ENCODE peak calls at places on chromosome 12, in ten cellular contexts. U is keratinocyte; G is PC-9; N is astrocyte; O is CD8-positive, alpha-beta memory T cell; V is CD4-positive, alpha-beta memory T cell; A is cardiac muscle cell; Y is iPS DF 6.9; P is CD8-positive, alpha-beta T cell; E is fibroblast of lung. D is an unnamed sample. For H3K27me3, H3K4me1 and H3K9me3, the result is how much of the 10 kb centered on the place peaks cover.

GRCh38 chr12:47894652-47895051 is 10.1 kb downstream of the VDR start:
- DNase-seq in U (no peak), G (no peak), N (no peak), O (no peak), V (no peak), A (no peak), Y (no peak), P (no peak), E (no peak), D (no peak)

GRCh38 chr12:114368685-114369084 is 37.3 kb downstream of the TBX5 start:
- DNase-seq in U (no peak), G (no peak), N (no peak), O (no peak), V (no peak), A (no peak), Y (no peak), P (no peak), E (no peak), D (no peak)

GRCh38 chr12:100279612-100280244 is 12.8 kb downstream of the SCYL2 start:
- DNase-seq in U (no peak), G (no peak), N (no peak), O (no peak), V (no peak), A (peak), Y (no peak), P (no peak), E (no peak), D (no peak)

GRCh38 chr12:56880416-56881035 is 53.7 kb downstream of the SDR9C7 start:
- DNase-seq in U (no peak), G (no peak), N (no peak), O (no peak), V (no peak), A (no peak), Y (no peak), P (no peak), E (no peak), D (no peak)

GRCh38 chr12:12704593-12705230 is 8.7 kb upstream of the GPR19 start:
- DNase-seq in U (peak), G (peak), N (peak), O (peak), V (peak), A (peak), Y (no peak), P (peak), E (peak), D (peak)

GRCh38 chr12:93795352-93795751 is 118.2 kb downstream of the CRADD start:
- DNase-seq in U (no peak), G (no peak), N (no peak), O (no peak), V (no peak), A (no peak), Y (no peak), P (no peak), E (no peak), D (no peak)

GRCh38 chr12:6377667-6377994 is 2.3 kb upstream of the SCNN1A start:
- DNase-seq in U (no peak), G (peak), N (no peak), O (no peak), V (no peak), A (no peak), Y (no peak), P (no peak), E (no peak), D (peak)

GRCh38 chr12:11702959-11703358 is 53.5 kb downstream of the ETV6 start:
- DNase-seq in U (no peak), G (no peak), N (no peak), O (no peak), V (no peak), A (no peak), Y (no peak), P (no peak), E (no peak), D (no peak)

GRCh38 chr12:20459920-20460319 is 91.6 kb downstream of the PDE3A start:
- DNase-seq in U (no peak), G (no peak), N (no peak), O (no peak), V (no peak), A (no peak), Y (no peak), P (no peak), E (no peak), D (no peak)

GRCh38 chr12:121026274-121027045 is 10.2 kb upstream of the C12orf43 start:
- DNase-seq in U (no peak), G (no peak), N (no peak), O (no peak), V (no peak), A (peak), Y (no peak), P (no peak), E (no peak), D (no peak)

GRCh38 chr12:1864456-1864855 is 44.1 kb downstream of the LRTM2 start:
- DNase-seq in U (no peak), G (no peak), N (no peak), O (no peak), V (no peak), A (no peak), Y (no peak), P (no peak), E (no peak), D (peak)

GRCh38 chr12:100688451-100688864 is 106.1 kb upstream of the ANO4 start:
- DNase-seq in U (no peak), G (no peak), N (no peak), O (no peak), V (no peak), A (no peak), Y (no peak), P (no peak), E (no peak), D (no peak)

GRCh38 chr12:32773686-32774085 is 18.0 kb upstream of the YARS2 start:
- DNase-seq in U (no peak), G (no peak), N (no peak), O (no peak), V (no peak), A (no peak), Y (no peak), P (no peak), E (no peak), D (no peak)

GRCh38 chr12:68750506-68750905 is 4.5 kb downstream of the SLC35E3 start:
- DNase-seq in U (no peak), G (no peak), N (no peak), O (no peak), V (no peak), A (no peak), Y (no peak), P (no peak), E (no peak), D (no peak)

GRCh38 chr12:26027401-26027800 is 68.9 kb downstream of the RASSF8 start:
- DNase-seq in U (no peak), G (no peak), N (no peak), O (no peak), V (no peak), A (no peak), Y (no peak), P (no peak), E (no peak), D (no peak)

GRCh38 chr12:113136128-113136989 is 798 bp upstream of the RASAL1 start:
- DNase-seq in U (no peak), G (no peak), N (no peak), O (peak), V (peak), A (no peak), Y (no peak), P (peak), E (no peak), D (peak)

GRCh38 chr12:45234134-45234865 is 18.4 kb downstream of the ANO6 start:
- DNase-seq in U (no peak), G (peak), N (peak), O (no peak), V (no peak), A (peak), Y (no peak), P (no peak), E (peak), D (no peak)

GRCh38 chr12:90899456-90900182 is 55.4 kb downstream of the CCER1 start:
- DNase-seq in U (no peak), G (no peak), N (peak), O (no peak), V (no peak), A (no peak), Y (no peak), P (no peak), E (peak), D (no peak)

GRCh38 chr12:59405992-59406391 is 189.8 kb upstream of the SLC16A7 start:
- DNase-seq in U (no peak), G (no peak), N (no peak), O (no peak), V (no peak), A (no peak), Y (no peak), P (no peak), E (no peak), D (no peak)

GRCh38 chr12:125773033-125773432 is 707.8 kb downstream of the AACS start:
- DNase-seq in U (no peak), G (no peak), N (no peak), O (no peak), V (no peak), A (peak), Y (peak), P (no peak), E (no peak), D (no peak)

GRCh38 chr12:111443586-111443985 is 37.9 kb downstream of the SH2B3 start:
- DNase-seq in U (no peak), G (no peak), N (no peak), O (no peak), V (no peak), A (no peak), Y (no peak), P (no peak), E (no peak), D (peak)

GRCh38 chr12:54146506-54147145 is 42.2 kb downstream of the SMUG1 start:
- DNase-seq in U (no peak), G (no peak), N (no peak), O (no peak), V (no peak), A (no peak), Y (no peak), P (no peak), E (no peak), D (no peak)

GRCh38 chr12:54147186-54147585 is 41.6 kb downstream of the SMUG1 start:
- DNase-seq in U (no peak), G (no peak), N (no peak), O (no peak), V (no peak), A (no peak), Y (no peak), P (no peak), E (no peak), D (peak)

GRCh38 chr12:54143233-54143986 is 45.4 kb downstream of the SMUG1 start:
- DNase-seq in U (no peak), G (no peak), N (no peak), O (no peak), V (no peak), A (no peak), Y (no peak), P (no peak), E (no peak), D (no peak)

GRCh38 chr12:54145844-54146243 is 42.9 kb downstream of the SMUG1 start:
- DNase-seq in U (no peak), G (no peak), N (no peak), O (no peak), V (no peak), A (no peak), Y (no peak), P (no peak), E (no peak), D (no peak)

DNA sequence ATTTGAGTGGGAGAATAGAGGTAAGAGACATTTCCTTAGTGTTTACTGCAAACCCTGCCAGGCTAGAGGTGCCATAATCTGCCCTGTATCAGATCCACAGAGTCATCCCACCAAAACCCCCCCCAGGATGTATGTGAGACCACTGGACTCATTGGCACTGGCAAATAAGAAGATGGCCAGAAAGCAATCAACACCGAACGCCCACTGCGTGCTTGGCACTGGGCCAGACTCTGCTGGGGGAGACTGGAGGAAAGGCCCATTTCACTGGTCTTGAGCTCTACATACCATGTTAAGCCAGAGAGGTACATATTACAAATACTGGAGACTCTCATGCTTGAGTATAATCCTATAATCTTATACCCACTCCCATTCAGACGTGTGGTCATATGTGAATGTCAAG is 44.0 kb downstream of the SMUG1 start:
- DNase-seq in U (no peak), G (no peak), N (no peak), O (no peak), V (no peak), A (no peak), Y (no peak), P (no peak), E (no peak), D (no peak)
- H3K27me3 ChIP-seq in U (under half), G (under half), N (under half), O (under half), V (under half), A (half or more), Y (under half), P (under half), E (under half), D (under half)

GRCh38 chr12:104536841-104537240 is 80.1 kb downstream of the CHST11 start:
- DNase-seq in U (no peak), G (no peak), N (no peak), O (no peak), V (no peak), A (no peak), Y (no peak), P (no peak), E (no peak), D (no peak)

GRCh38 chr12:104533134-104533533 is 76.4 kb downstream of the CHST11 start:
- DNase-seq in U (no peak), G (no peak), N (peak), O (no peak), V (no peak), A (no peak), Y (no peak), P (no peak), E (no peak), D (no peak)

GRCh38 chr12:104535383-104535782 is 78.6 kb downstream of the CHST11 start:
- DNase-seq in U (no peak), G (no peak), N (peak), O (no peak), V (no peak), A (no peak), Y (no peak), P (no peak), E (no peak), D (no peak)

GRCh38 chr12:104534857-104535248 is 78.1 kb downstream of the CHST11 start:
- DNase-seq in U (no peak), G (no peak), N (no peak), O (no peak), V (no peak), A (no peak), Y (no peak), P (no peak), E (no peak), D (no peak)

DNA sequence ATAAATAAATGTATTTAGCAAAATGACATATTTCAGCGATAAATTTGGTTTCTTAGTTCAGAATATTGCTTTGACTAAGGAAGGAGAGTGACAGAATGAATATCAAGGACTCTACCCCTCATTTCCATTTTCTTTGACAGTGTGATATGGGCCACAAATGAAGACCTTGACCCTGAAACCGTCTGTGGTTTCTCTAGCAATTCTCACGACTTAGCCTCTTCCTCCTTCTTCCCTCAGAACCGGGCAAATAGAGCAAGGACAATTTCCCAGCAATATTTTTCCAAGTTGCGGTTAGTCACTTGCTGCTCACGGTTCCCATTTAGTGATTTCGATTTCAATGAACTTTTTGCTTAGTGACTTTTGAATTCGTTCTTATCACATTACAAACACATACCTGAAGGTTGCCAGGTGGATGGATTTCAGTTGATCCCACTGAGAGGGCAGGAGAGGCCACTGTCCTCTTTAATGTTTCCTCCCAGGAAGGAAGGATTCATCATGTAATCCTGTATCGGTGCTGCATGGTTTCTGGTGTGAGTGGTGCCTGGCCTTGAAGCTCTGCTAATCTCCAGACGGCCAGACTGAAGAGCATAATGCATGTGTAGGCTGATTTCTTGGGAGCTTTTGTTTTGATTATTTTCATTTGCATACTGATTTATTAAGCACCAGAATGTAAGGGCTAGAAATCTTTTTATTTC is 77.6 kb downstream of the CHST11 start:
- DNase-seq in U (no peak), G (no peak), N (no peak), O (no peak), V (no peak), A (no peak), Y (no peak), P (no peak), E (no peak), D (no peak)
- H3K4me1 ChIP-seq in U (under half), G (under half), N (under half), O (under half), V (half or more), A (under half), Y (under half), P (under half), E (under half), D (under half)

DNA sequence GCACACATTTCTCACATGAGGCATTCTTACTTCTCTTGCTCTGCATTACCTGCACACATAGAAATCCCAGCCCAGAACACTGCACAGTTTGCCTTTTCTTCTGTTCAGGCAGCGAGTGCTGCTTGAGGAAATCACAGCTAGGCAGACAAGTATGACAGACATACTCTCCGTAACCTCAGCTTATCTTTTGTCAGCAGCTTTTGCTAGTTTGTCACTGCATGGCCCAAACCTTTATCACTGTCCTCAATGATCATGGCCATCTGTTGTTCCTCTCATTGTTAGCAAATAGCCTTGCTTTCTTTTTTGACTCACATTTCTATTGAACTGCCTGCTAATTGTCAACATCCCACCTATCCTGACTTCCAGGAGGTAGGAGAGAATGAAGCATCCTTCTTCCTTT is 5.3 kb downstream of the ZNF10 start:
- DNase-seq in U (no peak), G (no peak), N (no peak), O (no peak), V (no peak), A (no peak), Y (no peak), P (no peak), E (no peak), D (no peak)
- H3K9me3 ChIP-seq in U (under half), G (under half), N (under half), O (half or more), V (under half), A (under half), Y (under half), P (under half), E (under half), D (half or more)

DNA sequence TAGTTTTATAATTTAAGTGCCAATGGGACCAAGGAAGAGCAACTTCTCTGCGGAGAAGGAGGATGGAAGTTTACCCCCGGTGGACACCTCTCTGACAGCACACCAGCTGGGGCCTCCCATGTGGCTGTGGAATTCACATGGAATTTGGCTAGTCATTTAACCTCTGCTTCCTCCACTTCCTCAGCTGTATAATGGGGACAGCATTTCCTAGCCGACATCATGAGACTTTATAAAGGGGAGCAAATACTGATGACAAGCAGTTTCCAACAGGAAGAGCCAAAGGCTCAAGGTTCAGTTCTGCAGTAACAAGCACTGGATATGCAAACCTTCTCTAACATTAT is 7.5 kb downstream of the DUSP6 start:
- DNase-seq in U (no peak), G (no peak), N (no peak), O (no peak), V (no peak), A (no peak), Y (no peak), P (no peak), E (no peak), D (no peak)
- H3K27me3 ChIP-seq in U (under half), G (under half), N (under half), O (under half), V (under half), A (under half), Y (under half), P (under half), E (under half), D (under half)

GRCh38 chr12:101727098-101727497 is 12.2 kb downstream of the SYCP3 start:
- DNase-seq in U (no peak), G (no peak), N (peak), O (no peak), V (no peak), A (no peak), Y (no peak), P (no peak), E (no peak), D (no peak)
- H3K4me1 ChIP-seq in U (under half), G (under half), N (under half), O (under half), V (under half), A (under half), Y (under half), P (under half), E (under half), D (under half)

DNA sequence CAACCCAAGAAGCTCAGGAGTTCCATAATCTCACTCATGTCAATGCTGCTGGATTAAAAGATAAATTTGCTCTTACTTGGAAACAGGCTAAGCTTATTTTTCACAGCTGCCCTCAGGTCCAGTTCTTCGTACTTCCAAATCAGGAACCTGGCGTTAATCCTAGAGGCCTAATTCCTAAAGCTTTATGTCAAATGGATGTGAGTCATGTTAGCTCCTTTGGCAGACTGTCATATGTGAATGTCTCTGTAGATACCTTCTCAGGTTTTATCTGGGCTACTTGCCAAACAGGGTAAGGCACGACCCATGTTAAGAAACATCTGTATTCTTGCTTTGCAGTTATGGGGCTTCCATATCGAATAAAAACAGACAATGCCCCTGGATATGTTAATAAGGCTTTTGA is 504.6 kb downstream of the ALG10 start:
- DNase-seq in U (no peak), G (no peak), N (no peak), O (no peak), V (no peak), A (no peak), Y (no peak), P (no peak), E (no peak), D (no peak)
- H3K9me3 ChIP-seq in U (under half), G (under half), N (under half), O (under half), V (under half), A (under half), Y (under half), P (under half), E (under half), D (under half)

GRCh38 chr12:48968004-48968403 is 3.5 kb downstream of the WNT10B start:
- DNase-seq in U (no peak), G (no peak), N (no peak), O (no peak), V (no peak), A (no peak), Y (no peak), P (no peak), E (no peak), D (no peak)
- H3K27me3 ChIP-seq in U (under half), G (under half), N (half or more), O (under half), V (under half), A (half or more), Y (under half), P (under half), E (half or more), D (under half)